ENCODE peak calls at places on chromosomes 6 and 20, in six cellular contexts. E is RWPE1; Q is amniotic stem cell; K is CD4-positive, alpha-beta T cell; P is mucosa of descending colon; O is effector CD4-positive, alpha-beta T cell. Y is an unnamed sample.
A peak's percentile ranks its signal among the peaks of the same experiment; 100 is the strongest.

GRCh38 chr6:151240861-151241642 is 1.3 kb downstream of the AKAP12 start:
- DNase-seq in E (peak; percentile 52), Q (peak; percentile 14), K (no peak), P (peak; percentile 14), O (no peak), Y (no peak)

GRCh38 chr20:18254615-18255014 is 33.7 kb upstream of the ZNF133 start:
- DNase-seq in E (no peak), Q (no peak), K (no peak), P (no peak), O (no peak), Y (no peak)

GRCh38 chr6:133983099-133983939 is 30.3 kb downstream of the TBPL1 start:
- DNase-seq in E (no peak), Q (no peak), K (peak; percentile 52), P (no peak), O (peak; percentile 10), Y (no peak)

GRCh38 chr20:12591949-12592470 is 416.8 kb upstream of the SPTLC3 start:
- DNase-seq in E (no peak), Q (no peak), K (no peak), P (no peak), O (no peak), Y (no peak)

GRCh38 chr6:124974770-124975377 is 12.6 kb downstream of the RNF217 start:
- DNase-seq in E (no peak), Q (no peak), K (no peak), P (peak; percentile 23), O (no peak), Y (no peak)

GRCh38 chr6:106141441-106142237 is 55.5 kb downstream of the PRDM1 start:
- DNase-seq in E (no peak), Q (no peak), K (no peak), P (no peak), O (no peak), Y (peak; percentile 61)

GRCh38 chr6:17656092-17656491 is 50.6 kb downstream of the NUP153 start:
- DNase-seq in E (no peak), Q (no peak), K (no peak), P (no peak), O (no peak), Y (no peak)

GRCh38 chr20:38268115-38268514 is 7.6 kb upstream of the KIAA1755 start:
- DNase-seq in E (no peak), Q (no peak), K (no peak), P (no peak), O (no peak), Y (no peak)

GRCh38 chr6:33343953-33344611 is 26.5 kb upstream of the ZBTB22 start:
- DNase-seq in E (no peak), Q (no peak), K (peak; percentile 48), P (peak; percentile 30), O (peak; percentile 68), Y (no peak)

GRCh38 chr6:46655803-46656202 is 3.0 kb downstream of the SLC25A27 start:
- DNase-seq in E (no peak), Q (no peak), K (no peak), P (peak; percentile 41), O (no peak), Y (peak; percentile 64)

GRCh38 chr6:45421700-45422540 is 44.2 kb upstream of the SUPT3H start:
- DNase-seq in E (no peak), Q (peak; percentile 42), K (peak; percentile 42), P (peak; percentile 48), O (peak; percentile 49), Y (no peak)

GRCh38 chr20:57761413-57761734 is 51.6 kb upstream of the PMEPA1 start:
- DNase-seq in E (no peak), Q (no peak), K (no peak), P (no peak), O (no peak), Y (no peak)

GRCh38 chr20:39829255-39829654 is 859.8 kb downstream of the MAFB start:
- DNase-seq in E (no peak), Q (no peak), K (no peak), P (no peak), O (no peak), Y (peak; percentile 78)

GRCh38 chr6:84728602-84729001 is 35.8 kb downstream of the TBX18 start:
- DNase-seq in E (peak; percentile 26), Q (no peak), K (no peak), P (no peak), O (no peak), Y (peak; percentile 46)

GRCh38 chr20:23086931-23087411 is 847 bp upstream of the CD93 start:
- DNase-seq in E (no peak), Q (no peak), K (no peak), P (no peak), O (no peak), Y (no peak)

GRCh38 chr20:37393863-37394542 is 48.1 kb downstream of the SRC start:
- DNase-seq in E (no peak), Q (no peak), K (no peak), P (no peak), O (no peak), Y (no peak)

GRCh38 chr6:169339025-169339424 is 85.4 kb upstream of the THBS2 start:
- DNase-seq in E (no peak), Q (no peak), K (no peak), P (no peak), O (no peak), Y (no peak)

GRCh38 chr6:113994934-113995342 is 24.0 kb upstream of the HDAC2 start:
- DNase-seq in E (peak; percentile 78), Q (peak; percentile 83), K (peak; percentile 8), P (peak; percentile 65), O (peak; percentile 4), Y (peak; percentile 80)

GRCh38 chr6:95431637-95432228 is 145.6 kb upstream of the MANEA start:
- DNase-seq in E (peak; percentile 34), Q (peak; percentile 1), K (peak; percentile 3), P (peak; percentile 70), O (peak; percentile 10), Y (peak; percentile 73)

GRCh38 chr6:45607818-45608217 is 230.1 kb upstream of the SUPT3H start:
- DNase-seq in E (no peak), Q (no peak), K (no peak), P (no peak), O (no peak), Y (no peak)

GRCh38 chr6:33861722-33862121 is 57.9 kb upstream of the MLN start:
- DNase-seq in E (no peak), Q (no peak), K (no peak), P (no peak), O (no peak), Y (no peak)

GRCh38 chr6:141451508-141452353 is 681.0 kb upstream of the GJE1 start:
- DNase-seq in E (peak; percentile 36), Q (no peak), K (no peak), P (no peak), O (no peak), Y (no peak)

GRCh38 chr6:135087803-135088202 is 33.2 kb upstream of the HBS1L start:
- DNase-seq in E (no peak), Q (no peak), K (peak; percentile 27), P (no peak), O (peak; percentile 41), Y (no peak)

GRCh38 chr6:30500421-30501069 is 11.2 kb downstream of the HLA-E start:
- DNase-seq in E (no peak), Q (no peak), K (no peak), P (no peak), O (no peak), Y (no peak)

GRCh38 chr6:403659-404655 is 12.4 kb downstream of the IRF4 start:
- DNase-seq in E (no peak), Q (no peak), K (no peak), P (peak; percentile 58), O (no peak), Y (no peak)

GRCh38 chr6:157116420-157116819 is 206.9 kb downstream of the TMEM242 start:
- DNase-seq in E (no peak), Q (no peak), K (no peak), P (no peak), O (no peak), Y (no peak)

Y was measured in Karpas-422.